ENCODE peak calls at places on chromosomes 11 and 22, in six cellular contexts. One of them, this sample, is unnamed.

GRCh38 chr11:11400635-11401232 is 47.7 kb upstream of the CSNK2A3 start:
- DNase-seq in fibroblast of mammary gland: peak
- DNase-seq in transverse colon: no peak
- DNase-seq in GM13976: peak
- DNase-seq in cardiac fibroblast: no peak
- DNase-seq in cardiac muscle cell: no peak
- DNase-seq in this sample: peak

GRCh38 chr11:130340671-130341319 is 26.1 kb upstream of the ZBTB44 start:
- DNase-seq in fibroblast of mammary gland: peak
- DNase-seq in GM13976: no peak
- DNase-seq in cardiac fibroblast: peak
- DNase-seq in cardiac muscle cell: no peak
- DNase-seq in transverse colon: no peak
- DNase-seq in this sample: no peak

GRCh38 chr22:44889233-44889878 is 120.4 kb downstream of the PHF21B start:
- DNase-seq in cardiac muscle cell: no peak
- DNase-seq in transverse colon: no peak
- DNase-seq in cardiac fibroblast: no peak
- DNase-seq in fibroblast of mammary gland: no peak
- DNase-seq in GM13976: peak
- DNase-seq in this sample: no peak

GRCh38 chr11:66686100-66686785 is 8.6 kb upstream of the RBM4B start:
- DNase-seq in cardiac muscle cell: no peak
- DNase-seq in GM13976: no peak
- DNase-seq in cardiac fibroblast: no peak
- DNase-seq in transverse colon: no peak
- DNase-seq in fibroblast of mammary gland: no peak
- DNase-seq in this sample: no peak

GRCh38 chr11:68374531-68374930 is 62.1 kb downstream of the LRP5 start:
- DNase-seq in GM13976: no peak
- DNase-seq in transverse colon: no peak
- DNase-seq in cardiac fibroblast: no peak
- DNase-seq in cardiac muscle cell: no peak
- DNase-seq in fibroblast of mammary gland: no peak
- DNase-seq in this sample: no peak

GRCh38 chr11:30244255-30244654 is 13.4 kb downstream of the FSHB start:
- DNase-seq in transverse colon: no peak
- DNase-seq in cardiac fibroblast: peak
- DNase-seq in GM13976: no peak
- DNase-seq in cardiac muscle cell: no peak
- DNase-seq in fibroblast of mammary gland: peak
- DNase-seq in this sample: no peak

GRCh38 chr11:73395297-73396208 is 19.4 kb downstream of the RELT start:
- DNase-seq in transverse colon: no peak
- DNase-seq in cardiac muscle cell: no peak
- DNase-seq in GM13976: no peak
- DNase-seq in cardiac fibroblast: no peak
- DNase-seq in fibroblast of mammary gland: no peak
- DNase-seq in this sample: no peak

GRCh38 chr22:39184586-39185577 is 32.4 kb upstream of the CBX7 start:
- DNase-seq in transverse colon: no peak
- DNase-seq in cardiac fibroblast: peak
- DNase-seq in cardiac muscle cell: no peak
- DNase-seq in fibroblast of mammary gland: no peak
- DNase-seq in GM13976: no peak
- DNase-seq in this sample: no peak

GRCh38 chr11:1205121-1205986 is 17.5 kb upstream of the MUC5B start:
- DNase-seq in cardiac fibroblast: no peak
- DNase-seq in fibroblast of mammary gland: no peak
- DNase-seq in GM13976: peak
- DNase-seq in cardiac muscle cell: no peak
- DNase-seq in transverse colon: peak
- DNase-seq in this sample: no peak

GRCh38 chr11:72688486-72688885 is 14.3 kb upstream of the PDE2A start:
- DNase-seq in cardiac fibroblast: no peak
- DNase-seq in fibroblast of mammary gland: no peak
- DNase-seq in transverse colon: no peak
- DNase-seq in cardiac muscle cell: no peak
- DNase-seq in GM13976: no peak
- DNase-seq in this sample: no peak

GRCh38 chr22:44224166-44224565 is 43.4 kb downstream of the PARVG start:
- DNase-seq in cardiac fibroblast: peak
- DNase-seq in cardiac muscle cell: no peak
- DNase-seq in GM13976: no peak
- DNase-seq in transverse colon: no peak
- DNase-seq in fibroblast of mammary gland: peak
- DNase-seq in this sample: no peak

GRCh38 chr11:17646451-17647145 is 72.8 kb upstream of the MYOD1 start:
- DNase-seq in cardiac muscle cell: no peak
- DNase-seq in cardiac fibroblast: no peak
- DNase-seq in GM13976: peak
- DNase-seq in fibroblast of mammary gland: no peak
- DNase-seq in transverse colon: no peak
- DNase-seq in this sample: no peak

GRCh38 chr11:2858995-2859705 is 26.4 kb downstream of the CDKN1C start:
- DNase-seq in cardiac fibroblast: no peak
- DNase-seq in cardiac muscle cell: no peak
- DNase-seq in fibroblast of mammary gland: no peak
- DNase-seq in GM13976: no peak
- DNase-seq in transverse colon: no peak
- DNase-seq in this sample: no peak

GRCh38 chr11:368414-369335 is 624 bp upstream of the B4GALNT4 start:
- DNase-seq in fibroblast of mammary gland: no peak
- DNase-seq in transverse colon: no peak
- DNase-seq in cardiac muscle cell: peak
- DNase-seq in cardiac fibroblast: no peak
- DNase-seq in GM13976: no peak
- DNase-seq in this sample: no peak

GRCh38 chr11:70016666-70017347 is 61.3 kb upstream of the ANO1 start:
- DNase-seq in GM13976: no peak
- DNase-seq in cardiac fibroblast: peak
- DNase-seq in transverse colon: no peak
- DNase-seq in fibroblast of mammary gland: peak
- DNase-seq in cardiac muscle cell: no peak
- DNase-seq in this sample: no peak

GRCh38 chr11:86632499-86633269 is 39.7 kb downstream of the ME3 start:
- DNase-seq in fibroblast of mammary gland: peak
- DNase-seq in cardiac fibroblast: peak
- DNase-seq in transverse colon: no peak
- DNase-seq in cardiac muscle cell: peak
- DNase-seq in GM13976: no peak
- DNase-seq in this sample: peak

GRCh38 chr11:102924851-102925380 is 30.6 kb downstream of the MMP13 start:
- DNase-seq in cardiac muscle cell: no peak
- DNase-seq in GM13976: no peak
- DNase-seq in cardiac fibroblast: no peak
- DNase-seq in transverse colon: peak
- DNase-seq in fibroblast of mammary gland: no peak
- DNase-seq in this sample: no peak

GRCh38 chr11:76748931-76749330 is 34.2 kb upstream of the TSKU start:
- DNase-seq in GM13976: no peak
- DNase-seq in cardiac muscle cell: no peak
- DNase-seq in cardiac fibroblast: no peak
- DNase-seq in fibroblast of mammary gland: no peak
- DNase-seq in transverse colon: no peak
- DNase-seq in this sample: no peak

GRCh38 chr11:20559523-20560300 is 39.7 kb upstream of the SLC6A5 start:
- DNase-seq in cardiac fibroblast: no peak
- DNase-seq in cardiac muscle cell: no peak
- DNase-seq in fibroblast of mammary gland: no peak
- DNase-seq in GM13976: no peak
- DNase-seq in transverse colon: no peak
- DNase-seq in this sample: no peak

GRCh38 chr11:6926208-6927029 is at the start of gene ZNF215:
- DNase-seq in cardiac muscle cell: peak
- DNase-seq in fibroblast of mammary gland: peak
- DNase-seq in transverse colon: peak
- DNase-seq in cardiac fibroblast: peak
- DNase-seq in GM13976: peak
- DNase-seq in this sample: peak

GRCh38 chr11:41978951-41979350 is 519.5 kb upstream of the LRRC4C start:
- DNase-seq in cardiac fibroblast: peak
- DNase-seq in GM13976: no peak
- DNase-seq in cardiac muscle cell: no peak
- DNase-seq in transverse colon: no peak
- DNase-seq in fibroblast of mammary gland: no peak
- DNase-seq in this sample: no peak

GRCh38 chr22:25709758-25710157 is 32.2 kb upstream of the MYO18B start:
- DNase-seq in transverse colon: no peak
- DNase-seq in fibroblast of mammary gland: no peak
- DNase-seq in cardiac muscle cell: no peak
- DNase-seq in cardiac fibroblast: no peak
- DNase-seq in GM13976: peak
- DNase-seq in this sample: no peak

DNA sequence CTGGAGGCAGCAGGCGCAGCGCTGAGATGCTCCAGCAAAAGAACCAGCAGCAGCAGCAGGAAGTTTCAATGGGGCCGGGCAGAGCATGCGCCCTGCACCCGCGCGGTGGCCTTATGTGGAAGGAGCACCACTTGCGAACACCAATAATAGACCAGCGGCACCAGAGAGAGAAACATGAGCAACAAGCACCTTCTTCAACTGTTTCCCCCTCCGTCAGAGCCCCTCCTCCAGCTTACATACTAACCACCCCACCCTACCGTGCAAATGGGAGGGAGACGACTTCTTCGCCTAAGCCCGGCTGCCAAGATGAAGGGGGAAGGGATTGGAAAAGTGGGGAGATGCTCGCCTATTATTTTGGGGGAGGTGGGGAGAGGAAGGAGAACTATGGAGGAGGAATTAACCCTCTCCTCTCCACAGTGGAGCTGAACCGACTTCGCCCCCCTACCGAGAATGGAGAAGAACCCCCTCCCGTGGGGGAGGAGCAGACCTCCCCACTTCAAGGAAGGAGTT is 1.1 kb downstream of the RSF1 start:
- DNase-seq in cardiac fibroblast: peak
- DNase-seq in cardiac muscle cell: peak
- DNase-seq in fibroblast of mammary gland: peak
- DNase-seq in GM13976: peak
- DNase-seq in transverse colon: peak
- DNase-seq in this sample: peak
- TF ChIP-seq CTCF in cardiac fibroblast: peak
- TF ChIP-seq CTCF in cardiac muscle cell: peak
- TF ChIP-seq CTCF in fibroblast of mammary gland: no peak
- TF ChIP-seq CTCF in GM13976: no peak
- TF ChIP-seq CTCF in transverse colon: no peak
- TF ChIP-seq CTCF in this sample: no peak

DNA sequence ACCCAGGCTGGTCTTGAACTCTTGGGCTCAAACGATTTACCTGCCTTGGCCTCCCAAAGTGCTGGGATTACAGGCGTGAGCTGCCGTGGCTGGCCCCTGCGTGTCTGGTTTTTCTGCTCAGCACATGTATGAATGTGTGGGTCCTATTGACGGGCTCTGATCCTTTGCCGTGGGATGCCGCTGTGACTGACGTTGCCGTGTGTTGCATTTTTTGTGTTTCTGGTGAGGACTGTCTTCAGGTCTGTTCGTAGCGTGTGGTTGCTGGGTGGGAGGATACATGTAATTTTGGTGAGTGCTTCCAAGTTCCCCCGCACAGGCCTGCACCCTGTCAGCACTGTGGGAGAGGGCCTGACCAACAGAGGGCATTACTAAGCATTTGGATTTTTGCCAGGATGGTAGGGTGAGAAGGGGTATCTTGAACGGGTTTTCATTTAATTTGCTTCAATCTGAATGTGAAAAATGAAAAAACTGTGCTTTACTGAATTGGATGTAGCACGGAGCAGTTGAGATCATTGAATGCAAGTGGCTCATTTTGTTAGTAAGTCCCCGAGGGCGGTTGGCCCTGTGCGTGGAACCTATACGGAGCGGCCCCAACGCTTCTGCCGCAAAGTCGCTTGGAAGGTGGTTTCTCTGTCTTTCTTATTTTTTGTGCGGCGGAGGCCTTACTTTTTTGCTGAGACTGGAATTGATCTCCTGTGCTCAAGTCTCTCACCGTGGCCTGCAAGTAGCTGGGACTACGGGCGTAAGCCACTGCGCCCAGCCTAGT is 8.2 kb downstream of the ZBED4 start:
- DNase-seq in fibroblast of mammary gland: peak
- DNase-seq in cardiac muscle cell: no peak
- DNase-seq in cardiac fibroblast: no peak
- DNase-seq in transverse colon: no peak
- DNase-seq in GM13976: no peak
- DNase-seq in this sample: no peak
- TF ChIP-seq CTCF in fibroblast of mammary gland: no peak
- TF ChIP-seq CTCF in cardiac muscle cell: no peak
- TF ChIP-seq CTCF in cardiac fibroblast: no peak
- TF ChIP-seq CTCF in transverse colon: no peak
- TF ChIP-seq CTCF in GM13976: no peak
- TF ChIP-seq CTCF in this sample: no peak

GRCh38 chr11:132049205-132049604 is 678.8 kb downstream of the NTM start:
- DNase-seq in fibroblast of mammary gland: no peak
- DNase-seq in GM13976: no peak
- DNase-seq in cardiac muscle cell: no peak
- DNase-seq in transverse colon: no peak
- DNase-seq in cardiac fibroblast: no peak
- DNase-seq in this sample: no peak

GRCh38 chr11:132050081-132050480 is 679.7 kb downstream of the NTM start:
- DNase-seq in transverse colon: no peak
- DNase-seq in fibroblast of mammary gland: no peak
- DNase-seq in cardiac fibroblast: no peak
- DNase-seq in GM13976: no peak
- DNase-seq in cardiac muscle cell: no peak
- DNase-seq in this sample: no peak

GRCh38 chr11:132048040-132048439 is 677.6 kb downstream of the NTM start:
- DNase-seq in transverse colon: no peak
- DNase-seq in fibroblast of mammary gland: no peak
- DNase-seq in cardiac fibroblast: no peak
- DNase-seq in GM13976: no peak
- DNase-seq in cardiac muscle cell: no peak
- DNase-seq in this sample: no peak

GRCh38 chr11:132045116-132045515 is 674.7 kb downstream of the NTM start:
- DNase-seq in fibroblast of mammary gland: no peak
- DNase-seq in GM13976: no peak
- DNase-seq in cardiac muscle cell: no peak
- DNase-seq in transverse colon: no peak
- DNase-seq in cardiac fibroblast: no peak
- DNase-seq in this sample: no peak

DNA sequence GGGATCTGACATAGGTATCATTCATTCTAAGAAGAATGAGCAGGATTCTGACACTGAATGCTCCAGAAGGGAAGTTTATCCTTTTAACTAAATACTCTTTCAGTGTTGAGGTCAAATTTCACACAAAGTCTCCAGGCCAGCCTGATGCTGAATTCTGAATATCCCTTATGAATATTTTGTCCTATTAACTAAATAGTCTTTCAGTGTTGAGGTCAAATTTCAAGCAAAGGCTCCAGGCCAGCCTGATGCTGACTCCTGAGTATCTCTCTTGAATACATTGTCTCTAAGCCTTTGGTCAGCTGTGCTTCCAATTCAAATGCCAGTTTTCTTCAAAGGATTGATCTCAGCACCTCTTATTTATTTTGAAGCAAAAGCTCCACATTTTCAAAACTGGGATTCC is 676.8 kb downstream of the NTM start:
- DNase-seq in fibroblast of mammary gland: no peak
- DNase-seq in cardiac muscle cell: no peak
- DNase-seq in cardiac fibroblast: no peak
- DNase-seq in transverse colon: no peak
- DNase-seq in GM13976: no peak
- DNase-seq in this sample: no peak
- TF ChIP-seq CTCF in fibroblast of mammary gland: no peak
- TF ChIP-seq CTCF in cardiac muscle cell: no peak
- TF ChIP-seq CTCF in cardiac fibroblast: no peak
- TF ChIP-seq CTCF in transverse colon: no peak
- TF ChIP-seq CTCF in GM13976: no peak
- TF ChIP-seq CTCF in this sample: no peak

GRCh38 chr11:123577081-123577598 is 77.3 kb downstream of the SCN3B start:
- DNase-seq in transverse colon: peak
- DNase-seq in cardiac muscle cell: peak
- DNase-seq in cardiac fibroblast: peak
- DNase-seq in fibroblast of mammary gland: peak
- DNase-seq in GM13976: peak
- DNase-seq in this sample: peak
- TF ChIP-seq CTCF in transverse colon: peak
- TF ChIP-seq CTCF in cardiac muscle cell: peak
- TF ChIP-seq CTCF in cardiac fibroblast: peak
- TF ChIP-seq CTCF in fibroblast of mammary gland: peak
- TF ChIP-seq CTCF in GM13976: peak
- TF ChIP-seq CTCF in this sample: peak

This sample was measured in endothelial cell.